ENCODE peak calls at places on chromosome 20, in four cellular contexts. D is GM23248, T is smooth muscle cell of the brain vasculature, I is GDM1. H is an unnamed sample.
A peak's percentile ranks its signal among the peaks of the same experiment; 100 is the strongest.

GRCh38 chr20:16258766-16259165 is 314.5 kb downstream of the KIF16B start:
- DNase-seq in I (no peak), D (no peak), T (no peak), H (no peak)

GRCh38 chr20:48850257-48850656 is 22.5 kb upstream of the PREX1 start:
- DNase-seq in D (no peak), I (no peak), T (no peak), H (no peak)

GRCh38 chr20:52593634-52594033 is 378.5 kb upstream of the TSHZ2 start:
- DNase-seq in T (no peak), I (no peak), D (peak; percentile 77), H (no peak)

GRCh38 chr20:34536798-34537394 is 20.7 kb downstream of the DYNLRB1 start:
- DNase-seq in T (no peak), D (peak; percentile 67), I (no peak), H (no peak)

GRCh38 chr20:4937422-4938319 is 63.6 kb downstream of the SLC23A2 start:
- DNase-seq in I (no peak), D (no peak), T (no peak), H (no peak)

GRCh38 chr20:14245368-14245970 is 91.9 kb downstream of the FLRT3 start:
- DNase-seq in T (no peak), D (peak; percentile 59), I (no peak), H (no peak)

GRCh38 chr20:57417830-57418780 is 26.9 kb downstream of the RBM38 start:
- DNase-seq in D (no peak), T (no peak), I (no peak), H (no peak)

GRCh38 chr20:43681991-43682410 is 15.1 kb downstream of the MYBL2 start:
- DNase-seq in D (no peak), I (no peak), T (no peak), H (no peak)

GRCh38 chr20:50790651-50791277 is 4.1 kb upstream of the BCAS4 start:
- DNase-seq in T (peak; percentile 72), I (peak; percentile 84), D (peak; percentile 97), H (peak; percentile 97)

GRCh38 chr20:1946762-1947534 is 46.9 kb downstream of the PDYN start:
- DNase-seq in T (no peak), I (no peak), D (no peak), H (no peak)

GRCh38 chr20:5474646-5475550 is 158.1 kb upstream of the PROKR2 start:
- DNase-seq in D (no peak), I (peak; percentile 34), T (no peak), H (no peak)

GRCh38 chr20:44644384-44645131 is 6.9 kb downstream of the ADA start:
- DNase-seq in I (no peak), T (no peak), D (no peak), H (peak; percentile 52)

GRCh38 chr20:1629321-1629720 is 9.5 kb upstream of the SIRPB1 start:
- DNase-seq in T (no peak), I (no peak), D (no peak), H (no peak)

GRCh38 chr20:52746190-52746589 is 226.0 kb upstream of the TSHZ2 start:
- DNase-seq in T (no peak), D (no peak), I (no peak), H (no peak)

GRCh38 chr20:47330933-47331708 is 25.4 kb downstream of the ZMYND8 start:
- DNase-seq in T (no peak), D (peak; percentile 95), I (no peak), H (no peak)

GRCh38 chr20:20150241-20150640 is 97.9 kb downstream of the CFAP61 start:
- DNase-seq in D (no peak), I (no peak), T (no peak), H (no peak)

GRCh38 chr20:37706298-37706697 is 12.5 kb downstream of the CTNNBL1 start:
- DNase-seq in T (no peak), I (no peak), D (no peak), H (no peak)

GRCh38 chr20:39640147-39640546 is 678.0 kb downstream of the DHX35 start:
- DNase-seq in T (no peak), I (no peak), D (no peak), H (no peak)

GRCh38 chr20:2151805-2152727 is 50.4 kb downstream of the STK35 start:
- DNase-seq in I (no peak), T (no peak), D (peak; percentile 88), H (peak; percentile 35)

GRCh38 chr20:57907131-57908083 is 197.6 kb upstream of the PMEPA1 start:
- DNase-seq in T (no peak), D (no peak), I (no peak), H (no peak)

GRCh38 chr20:17228624-17229061 is 1.8 kb downstream of the PCSK2 start:
- DNase-seq in I (no peak), D (no peak), T (no peak), H (peak; percentile 63)

GRCh38 chr20:40738976-40739375 is 49.9 kb upstream of the MAFB start:
- DNase-seq in T (no peak), I (no peak), D (no peak), H (no peak)

GRCh38 chr20:44014807-44015732 is 100.4 kb downstream of the TOX2 start:
- DNase-seq in I (no peak), D (no peak), T (no peak), H (no peak)

GRCh38 chr20:44581515-44581914 is 864 bp upstream of the PKIG start:
- DNase-seq in T (no peak), D (no peak), I (no peak), H (no peak)

GRCh38 chr20:31608256-31608980 is 3.3 kb downstream of the ID1 start:
- DNase-seq in T (no peak), D (peak; percentile 90), I (no peak), H (peak; percentile 96)

GRCh38 chr20:17938889-17939619 is 29.5 kb downstream of the SNX5 start:
- DNase-seq in I (peak; percentile 33), D (peak; percentile 84), T (peak; percentile 46), H (no peak)

GRCh38 chr20:37816726-37817125 is 86.2 kb upstream of the VSTM2L start:
- DNase-seq in I (no peak), D (peak; percentile 4), T (no peak), H (no peak)

GRCh38 chr20:63317601-63318291 is 24.8 kb downstream of the COL20A1 start:
- DNase-seq in D (no peak), I (no peak), T (no peak), H (peak; percentile 60)

GRCh38 chr20:18657575-18657974 is 69.7 kb downstream of the DTD1 start:
- DNase-seq in I (no peak), T (no peak), D (peak; percentile 45), H (no peak)

GRCh38 chr20:36408219-36408618 is 102.1 kb downstream of the DLGAP4 start:
- DNase-seq in T (no peak), I (no peak), D (peak; percentile 44), H (peak; percentile 66)

GRCh38 chr20:39214778-39215177 is 252.6 kb downstream of the DHX35 start:
- DNase-seq in T (no peak), D (no peak), I (no peak), H (no peak)

H was measured in kidney.